ENCODE peak calls at places on chromosomes 12 and 14, in four cellular contexts. R, W, J and Z are unnamed samples.

GRCh38 chr14:30355431-30355913 is 203.5 kb upstream of the G2E3 start:
- DNase-seq in R (peak), W (no peak), J (no peak), Z (no peak)

GRCh38 chr14:49550284-49551184 is 35.6 kb downstream of the RPS29 start:
- DNase-seq in R (no peak), W (peak), J (peak), Z (no peak)

GRCh38 chr12:118102609-118103008 is 1.2 kb downstream of the VSIG10 start:
- DNase-seq in R (no peak), W (no peak), J (no peak), Z (peak)

GRCh38 chr14:71511152-71511551 is 421.1 kb upstream of the RGS6 start:
- DNase-seq in R (no peak), W (no peak), J (no peak), Z (no peak)

GRCh38 chr12:57232156-57232756 is 2.7 kb downstream of the SHMT2 start:
- DNase-seq in R (no peak), W (no peak), J (no peak), Z (no peak)

GRCh38 chr12:116843085-116843484 is 38.2 kb downstream of the HRK start:
- DNase-seq in R (no peak), W (no peak), J (no peak), Z (no peak)

GRCh38 chr14:93976477-93977057 is at the start of gene ASB2:
- DNase-seq in R (no peak), W (no peak), J (peak), Z (no peak)

GRCh38 chr12:4918950-4919660 is 9.4 kb downstream of the KCNA1 start:
- DNase-seq in R (no peak), W (no peak), J (no peak), Z (no peak)

GRCh38 chr12:70920251-70920851 is at the start of gene PTPRR:
- DNase-seq in R (no peak), W (no peak), J (no peak), Z (no peak)

GRCh38 chr14:34785223-34786006 is 71.0 kb upstream of the CFL2 start:
- DNase-seq in R (no peak), W (no peak), J (no peak), Z (no peak)

GRCh38 chr12:122503147-122503751 is 2.5 kb upstream of the ZCCHC8 start:
- DNase-seq in R (no peak), W (no peak), J (peak), Z (no peak)

GRCh38 chr14:93185333-93185688 is 194 bp downstream of the LYSET start:
- DNase-seq in R (no peak), W (no peak), J (no peak), Z (no peak)

GRCh38 chr12:52149651-52150241 is 42.1 kb downstream of the KRT80 start:
- DNase-seq in R (no peak), W (no peak), J (no peak), Z (peak)

GRCh38 chr12:6082613-6083012 is 41.9 kb downstream of the VWF start:
- DNase-seq in R (no peak), W (no peak), J (no peak), Z (no peak)

GRCh38 chr14:66228267-66228970 is 257.8 kb upstream of the CCDC196 start:
- DNase-seq in R (no peak), W (no peak), J (no peak), Z (no peak)

GRCh38 chr14:99702115-99702514 is 18.0 kb downstream of the CYP46A1 start:
- DNase-seq in R (no peak), W (no peak), J (no peak), Z (no peak)

GRCh38 chr12:56154246-56154771 is 1.9 kb downstream of the MYL6B start:
- DNase-seq in R (no peak), W (no peak), J (no peak), Z (no peak)

GRCh38 chr14:90534091-90534837 is 137.4 kb downstream of the CALM1 start:
- DNase-seq in R (no peak), W (peak), J (peak), Z (no peak)

GRCh38 chr12:43882578-43883178 is 46.8 kb downstream of the TMEM117 start:
- DNase-seq in R (peak), W (peak), J (peak), Z (peak)

GRCh38 chr12:106246891-106247730 is 709 bp downstream of the CKAP4 start:
- DNase-seq in R (no peak), W (no peak), J (peak), Z (peak)

GRCh38 chr14:22313172-22313801 is 275.7 kb downstream of the DAD1 start:
- DNase-seq in R (no peak), W (no peak), J (peak), Z (no peak)
- TF ChIP-seq CTCF in R (no peak), W (no peak), J (no peak), Z (no peak)

GRCh38 chr12:132327351-132328171 is 1.8 kb downstream of the GALNT9 start:
- DNase-seq in R (no peak), W (no peak), J (peak), Z (peak)
- TF ChIP-seq ELK1 in R (no peak), W (no peak), J (no peak), Z (no peak)

GRCh38 chr12:114794049-114794558 is 110.1 kb upstream of the TBX3 start:
- DNase-seq in R (no peak), W (peak), J (no peak), Z (no peak)

DNA sequence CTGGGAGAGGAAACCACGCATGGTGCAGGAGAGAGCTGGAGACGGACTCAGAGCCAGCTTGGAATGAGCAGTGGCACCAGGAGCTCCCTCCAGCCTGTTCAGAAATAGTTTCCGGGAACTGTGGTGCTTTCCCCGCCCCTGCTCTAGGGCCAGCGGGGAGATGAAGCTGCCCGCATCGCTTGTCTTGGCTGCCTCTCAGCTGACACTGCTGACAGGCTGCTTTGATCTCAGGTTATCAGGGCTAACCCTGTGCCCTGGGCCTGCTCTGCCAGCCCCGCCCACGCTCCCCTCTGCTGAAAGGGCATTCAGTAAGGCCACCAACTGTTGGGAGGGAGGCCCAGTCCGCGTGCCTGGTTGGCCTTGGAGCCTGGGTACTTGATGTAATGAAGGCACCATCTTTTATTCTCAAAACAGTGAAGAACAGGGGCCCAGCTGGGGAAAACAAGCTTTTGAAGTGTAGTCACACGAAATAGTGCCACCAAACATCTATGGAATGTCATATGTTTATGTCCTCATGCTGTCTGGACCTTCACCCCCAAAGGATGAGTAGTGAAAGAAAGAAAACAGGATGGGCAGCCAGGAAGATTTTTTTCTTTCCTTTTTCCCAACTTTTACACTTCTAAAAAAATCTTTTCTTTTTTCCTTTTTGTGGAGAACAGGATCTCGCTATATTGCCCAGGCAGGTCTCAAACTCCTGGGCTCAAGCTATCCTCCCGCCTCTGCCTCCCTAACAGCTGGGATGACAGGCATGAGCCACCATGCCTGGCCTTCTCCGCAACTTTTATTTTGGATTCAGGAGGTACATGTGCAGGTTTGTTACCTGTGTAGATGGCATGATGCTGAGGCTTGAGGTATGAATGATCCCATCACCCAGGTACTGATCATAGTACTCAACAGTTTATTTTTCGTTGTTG is 115.9 kb upstream of the TBX3 start:
- DNase-seq in R (no peak), W (no peak), J (peak), Z (no peak)
- TF ChIP-seq BHLHE40 in R (no peak), W (no peak), J (no peak), Z (no peak)

GRCh38 chr12:110372056-110372425 is 31.5 kb downstream of the ANAPC7 start:
- DNase-seq in R (no peak), W (no peak), J (no peak), Z (no peak)
- TF ChIP-seq CTCF in R (no peak), W (no peak), J (no peak), Z (no peak)

GRCh38 chr12:78086553-78087362 is 256.1 kb downstream of the NAV3 start:
- DNase-seq in R (no peak), W (no peak), J (peak), Z (peak)

GRCh38 chr12:78081590-78082314 is 251.1 kb downstream of the NAV3 start:
- DNase-seq in R (no peak), W (no peak), J (no peak), Z (no peak)

GRCh38 chr12:78088391-78088832 is 257.7 kb downstream of the NAV3 start:
- DNase-seq in R (no peak), W (no peak), J (peak), Z (peak)

GRCh38 chr12:78085562-78086182 is 255.0 kb downstream of the NAV3 start:
- DNase-seq in R (no peak), W (no peak), J (peak), Z (no peak)

GRCh38 chr12:78087363-78087675 is 256.6 kb downstream of the NAV3 start:
- DNase-seq in R (no peak), W (no peak), J (peak), Z (no peak)
- TF ChIP-seq ELK1 in R (no peak), W (no peak), J (no peak), Z (no peak)

DNA sequence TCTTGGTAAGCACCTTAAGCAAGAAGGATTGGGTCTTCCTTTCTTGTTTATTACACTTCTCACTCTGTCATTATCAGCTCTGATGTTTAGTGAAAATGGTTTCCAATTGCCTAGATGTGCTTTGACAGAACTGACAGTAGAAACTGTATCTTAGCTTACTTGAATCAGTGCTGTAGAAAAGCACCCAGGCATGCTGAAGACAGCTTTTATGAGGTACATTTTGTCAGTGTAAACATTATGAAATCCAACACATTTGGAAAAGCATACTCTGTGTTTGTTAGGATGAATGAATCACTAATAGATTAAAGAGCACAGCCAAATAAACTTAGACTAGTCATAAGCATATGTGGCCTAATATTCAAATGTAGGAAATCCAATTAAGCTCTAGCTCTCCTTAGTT is 290.2 kb upstream of the NPAS3 start:
- DNase-seq in R (no peak), W (no peak), J (peak), Z (no peak)
- TF ChIP-seq BHLHE40 in R (no peak), W (no peak), J (no peak), Z (no peak)

GRCh38 chr14:54881235-54881760 is 21.3 kb downstream of the GCH1 start:
- DNase-seq in R (peak), W (no peak), J (peak), Z (no peak)
- TF ChIP-seq CTCF in R (peak), W (no peak), J (no peak), Z (no peak)

GRCh38 chr12:101552277-101552676 is 42.5 kb upstream of the MYBPC1 start:
- DNase-seq in R (no peak), W (no peak), J (peak), Z (no peak)
- TF ChIP-seq ELK1 in R (no peak), W (no peak), J (no peak), Z (no peak)

GRCh38 chr12:95723693-95724384 is 66.7 kb downstream of the NTN4 start:
- DNase-seq in R (no peak), W (no peak), J (no peak), Z (peak)
- TF ChIP-seq BHLHE40 in R (no peak), W (no peak), J (no peak), Z (no peak)

GRCh38 chr14:68103841-68104240 is 284.3 kb downstream of the RAD51B start:
- DNase-seq in R (no peak), W (no peak), J (no peak), Z (no peak)

GRCh38 chr14:68106917-68107316 is 287.3 kb downstream of the RAD51B start:
- DNase-seq in R (no peak), W (no peak), J (no peak), Z (no peak)

GRCh38 chr14:68104518-68104917 is 284.9 kb downstream of the RAD51B start:
- DNase-seq in R (no peak), W (no peak), J (peak), Z (no peak)

GRCh38 chr14:68109132-68109531 is 289.6 kb downstream of the RAD51B start:
- DNase-seq in R (no peak), W (no peak), J (peak), Z (no peak)

DNA sequence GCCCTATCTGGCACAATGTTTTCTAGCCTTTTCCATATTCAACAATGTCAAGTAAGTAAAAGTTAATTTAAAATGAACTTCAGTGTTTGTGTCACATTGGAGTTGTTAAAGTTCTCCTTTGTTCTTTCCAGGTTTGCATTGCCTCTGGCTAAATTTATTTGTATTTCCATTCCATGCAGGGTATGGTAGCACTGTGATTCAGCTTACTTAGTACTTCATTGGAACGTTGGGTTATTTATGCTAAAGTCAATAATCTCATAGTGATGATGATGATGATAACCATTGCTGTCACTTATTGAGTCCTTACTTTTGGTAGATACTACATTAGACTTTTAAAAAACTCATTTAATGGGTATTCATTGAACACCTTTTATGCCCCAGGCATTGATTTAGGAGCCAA is 286.9 kb downstream of the RAD51B start:
- DNase-seq in R (no peak), W (no peak), J (no peak), Z (no peak)
- TF ChIP-seq CTCF in R (no peak), W (no peak), J (no peak), Z (no peak)